ENCODE peak calls at places on chromosome 7, in eight cellular contexts. One of them, this sample, is unnamed.

GRCh38 chr7:85000973-85001372 is 185.9 kb downstream of the SEMA3D start:
- DNase-seq in posterior vena cava: no peak
- DNase-seq in iris pigment epithelial cell: no peak
- DNase-seq in activated T-helper 1 cell treated with anti-CD3 and anti-CD28 coated beads, Interleukin-2, amount 50 U/mL, for 16 hours: no peak
- DNase-seq in caudate nucleus: no peak
- DNase-seq in DMS153: no peak
- DNase-seq in left ventricle myocardium superior: no peak
- DNase-seq in Right ventricle myocardium inferior: no peak
- DNase-seq in this sample: no peak

GRCh38 chr7:81175291-81175942 is 256.6 kb upstream of the SEMA3C start:
- DNase-seq in left ventricle myocardium superior: no peak
- DNase-seq in Right ventricle myocardium inferior: no peak
- DNase-seq in posterior vena cava: no peak
- DNase-seq in DMS153: no peak
- DNase-seq in activated T-helper 1 cell treated with anti-CD3 and anti-CD28 coated beads, Interleukin-2, amount 50 U/mL, for 16 hours: no peak
- DNase-seq in caudate nucleus: no peak
- DNase-seq in iris pigment epithelial cell: no peak
- DNase-seq in this sample: no peak

GRCh38 chr7:107836237-107837144 is 33.5 kb upstream of the SLC26A3 start:
- DNase-seq in posterior vena cava: no peak
- DNase-seq in iris pigment epithelial cell: no peak
- DNase-seq in DMS153: no peak
- DNase-seq in caudate nucleus: no peak
- DNase-seq in Right ventricle myocardium inferior: no peak
- DNase-seq in activated T-helper 1 cell treated with anti-CD3 and anti-CD28 coated beads, Interleukin-2, amount 50 U/mL, for 16 hours: no peak
- DNase-seq in left ventricle myocardium superior: no peak
- DNase-seq in this sample: no peak

GRCh38 chr7:7567898-7568531 is 1.3 kb downstream of the MIOS start:
- DNase-seq in posterior vena cava: no peak
- DNase-seq in activated T-helper 1 cell treated with anti-CD3 and anti-CD28 coated beads, Interleukin-2, amount 50 U/mL, for 16 hours: no peak
- DNase-seq in caudate nucleus: no peak
- DNase-seq in iris pigment epithelial cell: no peak
- DNase-seq in DMS153: no peak
- DNase-seq in Right ventricle myocardium inferior: no peak
- DNase-seq in left ventricle myocardium superior: no peak
- DNase-seq in this sample: no peak

GRCh38 chr7:52500796-52501195 is 534.6 kb upstream of the POM121L12 start:
- DNase-seq in posterior vena cava: no peak
- DNase-seq in activated T-helper 1 cell treated with anti-CD3 and anti-CD28 coated beads, Interleukin-2, amount 50 U/mL, for 16 hours: no peak
- DNase-seq in caudate nucleus: no peak
- DNase-seq in DMS153: no peak
- DNase-seq in left ventricle myocardium superior: no peak
- DNase-seq in iris pigment epithelial cell: no peak
- DNase-seq in Right ventricle myocardium inferior: no peak
- DNase-seq in this sample: peak

GRCh38 chr7:154750353-154750801 is 252.5 kb downstream of the PAXIP1 start:
- DNase-seq in activated T-helper 1 cell treated with anti-CD3 and anti-CD28 coated beads, Interleukin-2, amount 50 U/mL, for 16 hours: no peak
- DNase-seq in DMS153: no peak
- DNase-seq in left ventricle myocardium superior: no peak
- DNase-seq in caudate nucleus: peak
- DNase-seq in Right ventricle myocardium inferior: no peak
- DNase-seq in iris pigment epithelial cell: no peak
- DNase-seq in posterior vena cava: no peak
- DNase-seq in this sample: no peak

GRCh38 chr7:587769-588168 is 68.1 kb upstream of the PDGFA start:
- DNase-seq in iris pigment epithelial cell: no peak
- DNase-seq in left ventricle myocardium superior: peak
- DNase-seq in posterior vena cava: no peak
- DNase-seq in DMS153: no peak
- DNase-seq in Right ventricle myocardium inferior: peak
- DNase-seq in activated T-helper 1 cell treated with anti-CD3 and anti-CD28 coated beads, Interleukin-2, amount 50 U/mL, for 16 hours: no peak
- DNase-seq in caudate nucleus: no peak
- DNase-seq in this sample: peak

GRCh38 chr7:148173296-148173695 is 417.3 kb upstream of the C7orf33 start:
- DNase-seq in DMS153: no peak
- DNase-seq in iris pigment epithelial cell: no peak
- DNase-seq in posterior vena cava: no peak
- DNase-seq in Right ventricle myocardium inferior: no peak
- DNase-seq in caudate nucleus: no peak
- DNase-seq in activated T-helper 1 cell treated with anti-CD3 and anti-CD28 coated beads, Interleukin-2, amount 50 U/mL, for 16 hours: no peak
- DNase-seq in left ventricle myocardium superior: no peak
- DNase-seq in this sample: no peak

GRCh38 chr7:353746-354325 is 63.9 kb downstream of the FOXL3 start:
- DNase-seq in posterior vena cava: no peak
- DNase-seq in left ventricle myocardium superior: peak
- DNase-seq in caudate nucleus: no peak
- DNase-seq in iris pigment epithelial cell: no peak
- DNase-seq in Right ventricle myocardium inferior: peak
- DNase-seq in activated T-helper 1 cell treated with anti-CD3 and anti-CD28 coated beads, Interleukin-2, amount 50 U/mL, for 16 hours: no peak
- DNase-seq in DMS153: no peak
- DNase-seq in this sample: no peak

GRCh38 chr7:37947138-37947839 is 26.8 kb downstream of the EPDR1 start:
- DNase-seq in Right ventricle myocardium inferior: no peak
- DNase-seq in iris pigment epithelial cell: no peak
- DNase-seq in activated T-helper 1 cell treated with anti-CD3 and anti-CD28 coated beads, Interleukin-2, amount 50 U/mL, for 16 hours: no peak
- DNase-seq in posterior vena cava: no peak
- DNase-seq in DMS153: no peak
- DNase-seq in left ventricle myocardium superior: no peak
- DNase-seq in caudate nucleus: no peak
- DNase-seq in this sample: no peak

GRCh38 chr7:46282155-46282554 is 361.1 kb upstream of the IGFBP3 start:
- DNase-seq in Right ventricle myocardium inferior: no peak
- DNase-seq in caudate nucleus: no peak
- DNase-seq in left ventricle myocardium superior: no peak
- DNase-seq in posterior vena cava: no peak
- DNase-seq in activated T-helper 1 cell treated with anti-CD3 and anti-CD28 coated beads, Interleukin-2, amount 50 U/mL, for 16 hours: no peak
- DNase-seq in iris pigment epithelial cell: no peak
- DNase-seq in DMS153: no peak
- DNase-seq in this sample: no peak

GRCh38 chr7:31782411-31782991 is 95.5 kb downstream of the PPP1R17 start:
- DNase-seq in posterior vena cava: no peak
- DNase-seq in Right ventricle myocardium inferior: no peak
- DNase-seq in activated T-helper 1 cell treated with anti-CD3 and anti-CD28 coated beads, Interleukin-2, amount 50 U/mL, for 16 hours: no peak
- DNase-seq in left ventricle myocardium superior: no peak
- DNase-seq in caudate nucleus: peak
- DNase-seq in iris pigment epithelial cell: peak
- DNase-seq in DMS153: peak
- DNase-seq in this sample: peak

GRCh38 chr7:157771-158251 is 34.6 kb upstream of the FAM20C start:
- DNase-seq in Right ventricle myocardium inferior: peak
- DNase-seq in iris pigment epithelial cell: no peak
- DNase-seq in left ventricle myocardium superior: peak
- DNase-seq in caudate nucleus: no peak
- DNase-seq in activated T-helper 1 cell treated with anti-CD3 and anti-CD28 coated beads, Interleukin-2, amount 50 U/mL, for 16 hours: no peak
- DNase-seq in posterior vena cava: peak
- DNase-seq in DMS153: no peak
- DNase-seq in this sample: no peak

GRCh38 chr7:29299986-29300609 is 105.5 kb downstream of the CHN2 start:
- DNase-seq in posterior vena cava: no peak
- DNase-seq in Right ventricle myocardium inferior: no peak
- DNase-seq in DMS153: no peak
- DNase-seq in caudate nucleus: no peak
- DNase-seq in activated T-helper 1 cell treated with anti-CD3 and anti-CD28 coated beads, Interleukin-2, amount 50 U/mL, for 16 hours: no peak
- DNase-seq in iris pigment epithelial cell: no peak
- DNase-seq in left ventricle myocardium superior: no peak
- DNase-seq in this sample: no peak

GRCh38 chr7:108598153-108598552 is 28.5 kb downstream of the DNAJB9 start:
- DNase-seq in iris pigment epithelial cell: no peak
- DNase-seq in activated T-helper 1 cell treated with anti-CD3 and anti-CD28 coated beads, Interleukin-2, amount 50 U/mL, for 16 hours: no peak
- DNase-seq in DMS153: peak
- DNase-seq in Right ventricle myocardium inferior: no peak
- DNase-seq in caudate nucleus: no peak
- DNase-seq in left ventricle myocardium superior: no peak
- DNase-seq in posterior vena cava: no peak
- DNase-seq in this sample: no peak

GRCh38 chr7:14020339-14020900 is 31.0 kb upstream of the ETV1 start:
- DNase-seq in posterior vena cava: no peak
- DNase-seq in Right ventricle myocardium inferior: no peak
- DNase-seq in caudate nucleus: no peak
- DNase-seq in left ventricle myocardium superior: no peak
- DNase-seq in DMS153: no peak
- DNase-seq in activated T-helper 1 cell treated with anti-CD3 and anti-CD28 coated beads, Interleukin-2, amount 50 U/mL, for 16 hours: no peak
- DNase-seq in iris pigment epithelial cell: peak
- DNase-seq in this sample: no peak

GRCh38 chr7:68484731-68485130 is 1113.5 kb upstream of the AUTS2 start:
- DNase-seq in caudate nucleus: peak
- DNase-seq in iris pigment epithelial cell: no peak
- DNase-seq in Right ventricle myocardium inferior: no peak
- DNase-seq in left ventricle myocardium superior: no peak
- DNase-seq in activated T-helper 1 cell treated with anti-CD3 and anti-CD28 coated beads, Interleukin-2, amount 50 U/mL, for 16 hours: no peak
- DNase-seq in posterior vena cava: no peak
- DNase-seq in DMS153: no peak
- DNase-seq in this sample: no peak

GRCh38 chr7:132317856-132318255 is 258.4 kb downstream of the PLXNA4 start:
- DNase-seq in DMS153: no peak
- DNase-seq in activated T-helper 1 cell treated with anti-CD3 and anti-CD28 coated beads, Interleukin-2, amount 50 U/mL, for 16 hours: no peak
- DNase-seq in caudate nucleus: no peak
- DNase-seq in iris pigment epithelial cell: no peak
- DNase-seq in Right ventricle myocardium inferior: no peak
- DNase-seq in posterior vena cava: no peak
- DNase-seq in left ventricle myocardium superior: no peak
- DNase-seq in this sample: no peak

GRCh38 chr7:134548877-134549276 is at the start of gene AKR1B15:
- DNase-seq in iris pigment epithelial cell: peak
- DNase-seq in activated T-helper 1 cell treated with anti-CD3 and anti-CD28 coated beads, Interleukin-2, amount 50 U/mL, for 16 hours: no peak
- DNase-seq in left ventricle myocardium superior: no peak
- DNase-seq in caudate nucleus: no peak
- DNase-seq in DMS153: no peak
- DNase-seq in posterior vena cava: no peak
- DNase-seq in Right ventricle myocardium inferior: no peak
- DNase-seq in this sample: peak

GRCh38 chr7:7323352-7323751 is 141.0 kb downstream of the C1GALT1 start:
- DNase-seq in Right ventricle myocardium inferior: no peak
- DNase-seq in activated T-helper 1 cell treated with anti-CD3 and anti-CD28 coated beads, Interleukin-2, amount 50 U/mL, for 16 hours: no peak
- DNase-seq in caudate nucleus: no peak
- DNase-seq in left ventricle myocardium superior: no peak
- DNase-seq in DMS153: peak
- DNase-seq in posterior vena cava: no peak
- DNase-seq in iris pigment epithelial cell: no peak
- DNase-seq in this sample: peak

GRCh38 chr7:30921951-30922401 is 10.3 kb downstream of the AQP1 start:
- DNase-seq in Right ventricle myocardium inferior: no peak
- DNase-seq in DMS153: no peak
- DNase-seq in left ventricle myocardium superior: peak
- DNase-seq in posterior vena cava: peak
- DNase-seq in caudate nucleus: no peak
- DNase-seq in iris pigment epithelial cell: no peak
- DNase-seq in activated T-helper 1 cell treated with anti-CD3 and anti-CD28 coated beads, Interleukin-2, amount 50 U/mL, for 16 hours: no peak
- DNase-seq in this sample: no peak

GRCh38 chr7:27883726-27884125 is 143.8 kb downstream of the TAX1BP1 start:
- DNase-seq in iris pigment epithelial cell: peak
- DNase-seq in caudate nucleus: no peak
- DNase-seq in posterior vena cava: no peak
- DNase-seq in DMS153: no peak
- DNase-seq in activated T-helper 1 cell treated with anti-CD3 and anti-CD28 coated beads, Interleukin-2, amount 50 U/mL, for 16 hours: no peak
- DNase-seq in Right ventricle myocardium inferior: no peak
- DNase-seq in left ventricle myocardium superior: no peak
- DNase-seq in this sample: peak

GRCh38 chr7:158963780-158964222 is 107.4 kb downstream of the DYNC2I1 start:
- DNase-seq in iris pigment epithelial cell: no peak
- DNase-seq in activated T-helper 1 cell treated with anti-CD3 and anti-CD28 coated beads, Interleukin-2, amount 50 U/mL, for 16 hours: no peak
- DNase-seq in posterior vena cava: no peak
- DNase-seq in left ventricle myocardium superior: peak
- DNase-seq in Right ventricle myocardium inferior: no peak
- DNase-seq in DMS153: no peak
- DNase-seq in caudate nucleus: no peak
- DNase-seq in this sample: peak

GRCh38 chr7:90345548-90346319 is 782 bp upstream of the GTPBP10 start:
- DNase-seq in posterior vena cava: no peak
- DNase-seq in activated T-helper 1 cell treated with anti-CD3 and anti-CD28 coated beads, Interleukin-2, amount 50 U/mL, for 16 hours: no peak
- DNase-seq in DMS153: no peak
- DNase-seq in iris pigment epithelial cell: peak
- DNase-seq in Right ventricle myocardium inferior: no peak
- DNase-seq in caudate nucleus: no peak
- DNase-seq in left ventricle myocardium superior: no peak
- DNase-seq in this sample: peak

GRCh38 chr7:32093415-32094408 is 23.5 kb upstream of the PDE1C start:
- DNase-seq in posterior vena cava: peak
- DNase-seq in iris pigment epithelial cell: peak
- DNase-seq in activated T-helper 1 cell treated with anti-CD3 and anti-CD28 coated beads, Interleukin-2, amount 50 U/mL, for 16 hours: no peak
- DNase-seq in caudate nucleus: no peak
- DNase-seq in DMS153: no peak
- DNase-seq in Right ventricle myocardium inferior: peak
- DNase-seq in left ventricle myocardium superior: peak
- DNase-seq in this sample: peak

GRCh38 chr7:18693826-18694225 is 198.3 kb downstream of the HDAC9 start:
- DNase-seq in activated T-helper 1 cell treated with anti-CD3 and anti-CD28 coated beads, Interleukin-2, amount 50 U/mL, for 16 hours: no peak
- DNase-seq in iris pigment epithelial cell: no peak
- DNase-seq in Right ventricle myocardium inferior: no peak
- DNase-seq in posterior vena cava: no peak
- DNase-seq in caudate nucleus: no peak
- DNase-seq in left ventricle myocardium superior: no peak
- DNase-seq in DMS153: no peak
- DNase-seq in this sample: no peak

This sample was measured in mesenchymal stem cell.